ENCODE peak calls at places on chromosome 12, in five cellular contexts. E, D, S, A and Q are unnamed samples.

GRCh38 chr12:54723653-54724256 is 75.6 kb upstream of the DCD start:
- DNase-seq in E (peak; percentile 61), D (peak; percentile 13), S (no peak), A (no peak), Q (no peak)

GRCh38 chr12:115351513-115352077 is 667.6 kb upstream of the TBX3 start:
- DNase-seq in E (no peak), D (no peak), S (no peak), A (no peak), Q (no peak)

GRCh38 chr12:14607561-14607960 is 39.9 kb upstream of the PLBD1 start:
- DNase-seq in E (no peak), D (no peak), S (no peak), A (no peak), Q (no peak)

GRCh38 chr12:91180162-91180561 is 2.5 kb downstream of the DCN start:
- DNase-seq in E (no peak), D (no peak), S (no peak), A (no peak), Q (no peak)

GRCh38 chr12:94312388-94312787 is 147.3 kb downstream of the CEP83 start:
- DNase-seq in E (no peak), D (no peak), S (no peak), A (no peak), Q (no peak)

GRCh38 chr12:79858518-79858917 is 76.4 kb downstream of the PPP1R12A start:
- DNase-seq in E (no peak), D (no peak), S (no peak), A (no peak), Q (no peak)

GRCh38 chr12:116547955-116548471 is 11.2 kb upstream of the MAP1LC3B2 start:
- DNase-seq in E (no peak), D (no peak), S (no peak), A (no peak), Q (peak; percentile 64)

GRCh38 chr12:55001198-55001827 is 16.8 kb upstream of the TESPA1 start:
- DNase-seq in E (no peak), D (no peak), S (no peak), A (no peak), Q (no peak)

GRCh38 chr12:48936379-48936979 is 11.2 kb upstream of the FKBP11 start:
- DNase-seq in E (peak; percentile 76), D (peak; percentile 36), S (no peak), A (peak; percentile 74), Q (peak; percentile 74)

GRCh38 chr12:120479458-120479857 is 9.9 kb upstream of the SRSF9 start:
- DNase-seq in E (no peak), D (no peak), S (no peak), A (no peak), Q (no peak)

GRCh38 chr12:118061011-118061875 is at the start of gene WSB2:
- DNase-seq in E (peak; percentile 41), D (no peak), S (no peak), A (peak; percentile 63), Q (peak; percentile 73)

GRCh38 chr12:98939350-98939749 is 294.3 kb downstream of the APAF1 start:
- DNase-seq in E (peak; percentile 42), D (peak; percentile 22), S (no peak), A (no peak), Q (peak; percentile 31)

GRCh38 chr12:6647083-6647604 is at the start of gene ACRBP:
- DNase-seq in E (no peak), D (no peak), S (no peak), A (peak; percentile 78), Q (no peak)

GRCh38 chr12:117342682-117343081 is 18.7 kb downstream of the NOS1 start:
- DNase-seq in E (peak; percentile 96), D (no peak), S (no peak), A (no peak), Q (no peak)

GRCh38 chr12:65952737-65953209 is 128.5 kb downstream of the HMGA2 start:
- DNase-seq in E (peak; percentile 89), D (no peak), S (no peak), A (no peak), Q (no peak)

GRCh38 chr12:88338486-88338885 is 196.4 kb downstream of the TMTC3 start:
- DNase-seq in E (no peak), D (no peak), S (no peak), A (no peak), Q (no peak)

DNA sequence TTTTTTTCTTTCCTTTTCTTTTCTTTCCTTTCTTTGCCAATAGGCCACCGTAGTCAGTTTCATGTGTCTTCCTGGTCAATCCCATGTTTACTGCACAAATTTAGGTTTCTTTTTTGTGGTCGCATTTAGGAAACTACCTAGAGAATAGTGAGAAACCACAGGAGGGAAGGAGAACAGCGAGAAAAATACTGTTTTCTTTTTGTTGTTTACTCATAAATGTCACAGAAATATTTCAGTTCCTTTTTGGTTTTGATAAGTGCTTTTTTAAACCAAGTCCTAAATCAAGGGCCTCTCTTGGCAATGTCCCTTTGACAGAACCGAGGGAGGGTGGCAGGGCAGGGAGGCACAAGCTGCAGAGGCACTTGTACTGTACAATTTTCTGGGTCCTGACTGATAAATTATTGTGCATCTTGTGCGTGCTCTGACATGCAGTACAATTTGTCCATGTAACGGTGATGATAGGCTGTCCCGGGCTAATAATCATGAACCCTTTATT is 326.1 kb downstream of the CACNA1C start:
- DNase-seq in E (no peak), D (no peak), S (no peak), A (no peak), Q (no peak)
- H3K27ac ChIP-seq in E (no peak overlapping the region), D (no peak overlapping the region), S (no peak overlapping the region), A (no peak overlapping the region), Q (no peak overlapping the region)

GRCh38 chr12:63319386-63319785 is 168.4 kb upstream of the AVPR1A start:
- DNase-seq in E (peak; percentile 81), D (peak; percentile 39), S (no peak), A (no peak), Q (no peak)
- TF ChIP-seq CTCF in E (peak; percentile 59), D (peak; percentile 7), S (no peak), A (no peak), Q (peak; percentile 37)

DNA sequence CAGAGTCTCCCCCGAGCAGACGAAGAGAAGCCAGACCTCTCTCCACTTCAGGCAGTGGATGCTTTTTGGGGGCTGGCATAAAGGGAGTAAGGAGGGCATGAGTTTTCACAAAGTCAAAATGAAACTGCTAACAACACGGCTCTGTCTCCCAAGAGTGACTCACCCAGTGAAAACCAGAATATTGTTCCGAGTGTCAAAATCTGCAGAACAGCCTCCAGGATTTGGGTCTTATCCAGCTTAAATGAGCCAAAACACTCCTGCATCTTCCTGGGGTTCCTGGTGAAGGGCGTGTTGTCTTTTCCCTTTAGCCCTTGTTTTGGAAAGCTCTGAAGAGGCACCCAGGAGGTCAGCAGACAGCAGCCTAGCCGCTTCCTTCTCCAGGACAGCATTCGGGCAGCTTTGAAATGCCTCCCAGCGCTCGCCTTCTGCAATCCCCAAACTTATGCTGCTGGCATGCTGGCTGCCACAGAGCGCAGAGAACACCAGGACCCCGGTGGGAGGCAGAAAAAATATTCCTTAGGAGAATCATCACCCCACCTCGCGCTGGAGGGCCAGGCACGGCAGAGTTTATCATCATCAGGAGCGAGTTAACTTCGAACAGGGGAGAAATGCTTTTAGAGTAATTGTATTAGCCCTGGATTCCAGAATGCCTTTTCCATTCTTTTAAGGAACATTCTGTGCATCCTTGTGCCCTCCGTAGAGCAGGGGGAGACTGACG is 117.7 kb upstream of the NCOR2 start:
- DNase-seq in E (peak; percentile 72), D (no peak), S (no peak), A (no peak), Q (no peak)
- H3K4me3 ChIP-seq in E (peak overlapping the region; percentile 51), D (no peak overlapping the region), S (peak overlapping the region; percentile 53), A (no peak overlapping the region), Q (no peak overlapping the region)

GRCh38 chr12:27555316-27555715 is 31.3 kb downstream of the PPFIBP1 start:
- DNase-seq in E (no peak), D (no peak), S (no peak), A (no peak), Q (no peak)

GRCh38 chr12:27552235-27552634 is 28.2 kb downstream of the PPFIBP1 start:
- DNase-seq in E (no peak), D (no peak), S (no peak), A (no peak), Q (no peak)

GRCh38 chr12:27554421-27555186 is 30.6 kb downstream of the PPFIBP1 start:
- DNase-seq in E (no peak), D (no peak), S (no peak), A (peak; percentile 23), Q (no peak)

GRCh38 chr12:27552886-27553560 is 29.0 kb downstream of the PPFIBP1 start:
- DNase-seq in E (no peak), D (no peak), S (no peak), A (no peak), Q (no peak)

GRCh38 chr12:27554003-27554402 is 30.0 kb downstream of the PPFIBP1 start:
- DNase-seq in E (no peak), D (no peak), S (no peak), A (no peak), Q (peak; percentile 26)
- H3K27ac ChIP-seq in E (no peak overlapping the region), D (no peak overlapping the region), S (peak overlapping the region; percentile 75), A (peak overlapping the region; percentile 11), Q (no peak overlapping the region)

DNA sequence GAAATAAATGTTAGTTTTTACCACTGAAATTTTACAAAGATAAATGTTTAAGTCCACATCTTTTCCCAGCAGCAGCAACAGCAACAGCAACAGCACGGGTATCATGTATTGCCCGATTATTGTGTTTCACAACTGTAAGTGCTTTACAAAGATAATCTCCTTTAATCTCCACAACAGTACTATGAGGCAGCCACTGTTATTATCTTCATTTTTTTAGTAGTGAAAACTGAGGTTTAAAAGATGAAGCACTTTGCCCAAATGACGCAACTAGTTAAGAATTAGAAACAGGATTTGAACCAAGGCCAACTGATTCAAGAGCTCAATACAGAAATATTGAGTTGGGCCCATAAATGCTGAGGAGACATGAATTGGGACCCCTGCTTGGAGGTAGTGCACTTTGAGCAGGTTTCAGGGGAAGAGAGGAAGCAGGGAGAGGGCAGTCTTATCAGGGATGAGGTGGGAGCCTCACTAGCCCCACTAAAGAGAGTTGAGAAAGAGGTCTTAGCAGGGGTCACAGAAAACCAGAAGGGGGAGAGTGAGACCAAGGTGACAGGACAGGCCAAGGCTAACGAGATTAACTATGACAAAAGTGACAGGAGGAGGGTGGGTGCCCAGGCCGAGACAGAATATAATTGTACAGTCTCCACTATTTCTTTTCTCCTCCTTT is 15.3 kb downstream of the KRT2 start:
- DNase-seq in E (no peak), D (no peak), S (no peak), A (no peak), Q (no peak)
- TF ChIP-seq CTCF in E (no peak), D (no peak), S (no peak), A (no peak), Q (no peak)

GRCh38 chr12:13133886-13134285 is 30.4 kb upstream of the GSG1 start:
- DNase-seq in E (no peak), D (no peak), S (no peak), A (no peak), Q (no peak)

GRCh38 chr12:13130981-13131380 is 27.5 kb upstream of the GSG1 start:
- DNase-seq in E (no peak), D (no peak), S (no peak), A (no peak), Q (no peak)

GRCh38 chr12:13135336-13136178 is 32.1 kb upstream of the GSG1 start:
- DNase-seq in E (peak; percentile 97), D (peak; percentile 47), S (no peak), A (peak; percentile 72), Q (no peak)
- H3K4me3 ChIP-seq in E (peak overlapping the region; percentile 62), D (peak overlapping the region; percentile 4), S (no peak overlapping the region), A (no peak overlapping the region), Q (no peak overlapping the region)